ENCODE peak calls at places on chromosomes 11 and 22, in eight cellular contexts. X, T, Y, Q, K, L, F and D are unnamed samples.

GRCh38 chr11:9565822-9566560 is 7.5 kb upstream of the WEE1 start:
- DNase-seq in X (peak; percentile 100), T (peak; percentile 99), Y (peak; percentile 21), Q (peak; percentile 45), K (peak; percentile 48), L (peak; percentile 83), F (peak; percentile 28), D (peak; percentile 27)

GRCh38 chr11:62445314-62445740 is 26.5 kb downstream of the SCGB1A1 start:
- DNase-seq in X (peak; percentile 86), T (peak; percentile 95), Y (no peak), Q (no peak), K (no peak), L (no peak), F (no peak), D (no peak)

GRCh38 chr11:17605736-17606135 is 58.7 kb downstream of the OTOG start:
- DNase-seq in X (no peak), T (no peak), Y (no peak), Q (no peak), K (no peak), L (no peak), F (no peak), D (no peak)

GRCh38 chr11:108902027-108902469 is 237.2 kb downstream of the DDX10 start:
- DNase-seq in X (no peak), T (no peak), Y (no peak), Q (no peak), K (no peak), L (no peak), F (no peak), D (no peak)

GRCh38 chr11:120272303-120272702 is 32.4 kb downstream of the POU2F3 start:
- DNase-seq in X (peak; percentile 45), T (peak; percentile 48), Y (no peak), Q (no peak), K (no peak), L (no peak), F (no peak), D (no peak)

GRCh38 chr22:49411236-49411635 is 416.4 kb downstream of the BRD1 start:
- DNase-seq in X (no peak), T (no peak), Y (no peak), Q (no peak), K (no peak), L (no peak), F (no peak), D (no peak)

GRCh38 chr11:73350908-73351636 is 25.1 kb upstream of the RELT start:
- DNase-seq in X (peak; percentile 77), T (peak; percentile 87), Y (peak; percentile 48), Q (peak; percentile 60), K (peak; percentile 80), L (peak; percentile 61), F (peak; percentile 36), D (no peak)

GRCh38 chr11:123235687-123236261 is 40.7 kb upstream of the CLMP start:
- DNase-seq in X (peak; percentile 79), T (peak; percentile 86), Y (no peak), Q (no peak), K (no peak), L (no peak), F (no peak), D (no peak)

GRCh38 chr11:36684840-36685800 is 87.1 kb upstream of the RAG2 start:
- DNase-seq in X (no peak), T (no peak), Y (peak; percentile 3), Q (peak; percentile 60), K (no peak), L (no peak), F (peak; percentile 33), D (no peak)

GRCh38 chr22:30008401-30008800 is 71.9 kb upstream of the HORMAD2 start:
- DNase-seq in X (no peak), T (no peak), Y (no peak), Q (no peak), K (no peak), L (no peak), F (no peak), D (no peak)

GRCh38 chr11:63536669-63537292 is at the start of gene PLAAT4:
- DNase-seq in X (peak; percentile 57), T (peak; percentile 85), Y (peak; percentile 18), Q (no peak), K (no peak), L (peak; percentile 29), F (no peak), D (no peak)